ENCODE peak calls at places on chromosomes 5 and 9, in four cellular contexts. C is GM12878, B is HepG2, G is H1. E is an unnamed sample.

GRCh38 chr9:82923410-82924242 is 139.3 kb downstream of the RASEF start:
- DNase-seq in C (no peak), B (peak; percentile 23), G (no peak), E (no peak)

GRCh38 chr9:130399768-130400167 is 45.0 kb upstream of the ASS1 start:
- DNase-seq in C (no peak), B (no peak), G (no peak), E (no peak)

GRCh38 chr9:129995409-129996160 is 47.4 kb downstream of the FNBP1 start:
- DNase-seq in C (no peak), B (no peak), G (no peak), E (no peak)

GRCh38 chr9:32251539-32251938 is 132.9 kb upstream of the ACO1 start:
- DNase-seq in C (peak; percentile 13), B (peak; percentile 80), G (peak; percentile 33), E (peak; percentile 24)

GRCh38 chr9:107274953-107275422 is 8.1 kb upstream of the RAD23B start:
- DNase-seq in C (no peak), B (peak; percentile 57), G (no peak), E (peak; percentile 46)

GRCh38 chr9:76572205-76572550 is 113.2 kb downstream of the GCNT1 start:
- DNase-seq in C (no peak), B (no peak), G (no peak), E (no peak)

GRCh38 chr9:115208503-115208902 is 90.5 kb upstream of the TNC start:
- DNase-seq in C (no peak), B (no peak), G (no peak), E (no peak)

GRCh38 chr5:115640274-115640673 is 14.4 kb upstream of the TMED7 start:
- DNase-seq in C (no peak), B (no peak), G (no peak), E (no peak)

GRCh38 chr5:118486647-118487046 is 501.7 kb downstream of the DTWD2 start:
- DNase-seq in C (no peak), B (no peak), G (no peak), E (no peak)

GRCh38 chr9:107190031-107190935 is 92.8 kb upstream of the RAD23B start:
- DNase-seq in C (no peak), B (peak; percentile 29), G (no peak), E (no peak)

GRCh38 chr5:43401827-43402226 is 10.4 kb downstream of the CCL28 start:
- DNase-seq in C (no peak), B (peak; percentile 72), G (no peak), E (peak; percentile 19)

GRCh38 chr9:87178353-87178752 is 231.0 kb upstream of the GAS1 start:
- DNase-seq in C (no peak), B (no peak), G (no peak), E (no peak)

GRCh38 chr5:42064821-42065220 is 139.7 kb downstream of the FBXO4 start:
- DNase-seq in C (no peak), B (no peak), G (no peak), E (no peak)

GRCh38 chr5:147675168-147675567 is 107.4 kb downstream of the JAKMIP2 start:
- DNase-seq in C (no peak), B (peak; percentile 18), G (no peak), E (no peak)

GRCh38 chr5:133947431-133947841 is 21.0 kb downstream of the C5orf15 start:
- DNase-seq in C (no peak), B (no peak), G (no peak), E (no peak)

GRCh38 chr5:37520811-37521210 is 141.7 kb downstream of the WDR70 start:
- DNase-seq in C (no peak), B (peak; percentile 2), G (no peak), E (no peak)

GRCh38 chr9:35658894-35659220 is 765 bp downstream of the CCDC107 start:
- DNase-seq in C (no peak), B (peak; percentile 23), G (no peak), E (peak; percentile 24)

GRCh38 chr9:130557077-130557468 is 22.3 kb upstream of the FUBP3 start:
- DNase-seq in C (no peak), B (no peak), G (no peak), E (no peak)

GRCh38 chr9:16561121-16561520 is 309.3 kb downstream of the BNC2 start:
- DNase-seq in C (no peak), B (no peak), G (no peak), E (no peak)

GRCh38 chr9:14661421-14662059 is 31.7 kb downstream of the ZDHHC21 start:
- DNase-seq in C (no peak), B (peak; percentile 27), G (no peak), E (no peak)

GRCh38 chr5:155728857-155729683 is 597.9 kb upstream of the SGCD start:
- DNase-seq in C (no peak), B (no peak), G (no peak), E (no peak)

GRCh38 chr5:135034186-135034962 is at the start of gene PITX1:
- DNase-seq in C (no peak), B (peak; percentile 52), G (no peak), E (peak; percentile 33)

GRCh38 chr9:14529629-14530028 is 163.6 kb downstream of the ZDHHC21 start:
- DNase-seq in C (no peak), B (no peak), G (no peak), E (no peak)

GRCh38 chr5:54007822-54008777 is 302.3 kb downstream of the ARL15 start:
- DNase-seq in C (no peak), B (peak; percentile 89), G (no peak), E (no peak)

GRCh38 chr5:146588331-146588730 is 72.3 kb upstream of the GPR151 start:
- DNase-seq in C (no peak), B (no peak), G (no peak), E (no peak)

GRCh38 chr9:91785403-91785917 is 164.6 kb downstream of the ROR2 start:
- DNase-seq in C (no peak), B (no peak), G (no peak), E (no peak)

GRCh38 chr5:114716955-114717354 is 355.1 kb downstream of the KCNN2 start:
- DNase-seq in C (no peak), B (no peak), G (no peak), E (no peak)

DNA sequence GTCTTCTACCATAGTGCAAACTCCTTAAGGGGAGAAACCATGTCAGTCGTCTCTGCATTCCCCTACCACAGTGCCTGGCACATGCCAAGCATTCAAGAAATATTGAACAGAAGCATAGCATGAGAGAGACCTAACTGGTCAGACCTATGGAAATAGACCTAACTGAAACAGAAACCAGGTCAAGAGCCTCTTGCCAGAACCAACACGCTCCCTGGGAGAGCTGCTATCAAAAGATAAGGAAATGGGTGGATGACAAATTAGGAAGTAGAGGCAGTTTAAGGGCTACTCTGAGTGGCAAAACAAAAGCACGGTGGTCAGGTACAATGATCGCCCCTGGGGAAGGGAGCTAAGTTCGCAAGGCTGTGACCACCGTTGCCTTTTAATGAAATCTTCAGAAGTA is 66.0 kb upstream of the SMIM15 start:
- DNase-seq in C (no peak), B (no peak), G (no peak), E (no peak)
- H2AFZ ChIP-seq in C (no peak overlapping the region), B (no peak overlapping the region), G (no peak overlapping the region), E (no peak overlapping the region)

GRCh38 chr5:141105350-141105749 is 5.1 kb downstream of the PCDHB3 start:
- DNase-seq in C (no peak), B (no peak), G (no peak), E (no peak)

GRCh38 chr5:141101059-141101458 is 786 bp downstream of the PCDHB3 start:
- DNase-seq in C (no peak), B (no peak), G (no peak), E (no peak)

GRCh38 chr5:141094481-141095262 is at the start of gene PCDHB2:
- DNase-seq in C (no peak), B (peak; percentile 79), G (peak; percentile 75), E (no peak)

GRCh38 chr5:141095263-141095641 is 837 bp downstream of the PCDHB2 start:
- DNase-seq in C (no peak), B (no peak), G (no peak), E (no peak)

DNA sequence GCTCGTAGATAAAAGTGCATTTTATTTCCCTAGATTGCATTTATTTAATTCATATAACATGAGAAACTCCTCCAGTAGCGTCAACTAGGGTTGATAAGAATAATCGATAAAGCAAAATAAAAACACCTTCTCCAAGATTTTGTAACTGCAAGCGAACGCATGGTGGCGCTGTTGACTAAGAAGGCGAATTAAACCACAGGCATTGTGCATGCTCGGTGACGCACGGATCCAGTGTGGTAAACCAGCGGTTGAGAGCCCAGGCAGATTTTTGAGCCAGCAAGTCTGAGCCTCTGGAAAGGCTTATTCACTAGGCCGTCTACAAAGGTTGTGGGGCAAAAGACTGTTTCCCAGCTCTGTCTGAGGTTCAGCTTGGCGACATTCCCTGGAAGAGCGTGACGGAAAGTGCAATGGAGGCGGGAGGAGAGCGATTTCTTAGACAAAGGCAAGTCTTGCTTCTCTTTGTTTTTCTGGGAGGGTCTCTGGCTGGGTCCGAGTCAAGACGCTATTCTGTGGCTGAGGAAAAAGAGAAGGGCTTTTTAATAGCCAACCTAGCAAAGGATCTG is at the start of gene PCDHB3:
- DNase-seq in C (no peak), B (peak; percentile 21), G (peak; percentile 51), E (peak; percentile 16)
- TF ChIP-seq SIN3A in C (no peak), B (no peak), G (no peak), E (no peak)

DNA sequence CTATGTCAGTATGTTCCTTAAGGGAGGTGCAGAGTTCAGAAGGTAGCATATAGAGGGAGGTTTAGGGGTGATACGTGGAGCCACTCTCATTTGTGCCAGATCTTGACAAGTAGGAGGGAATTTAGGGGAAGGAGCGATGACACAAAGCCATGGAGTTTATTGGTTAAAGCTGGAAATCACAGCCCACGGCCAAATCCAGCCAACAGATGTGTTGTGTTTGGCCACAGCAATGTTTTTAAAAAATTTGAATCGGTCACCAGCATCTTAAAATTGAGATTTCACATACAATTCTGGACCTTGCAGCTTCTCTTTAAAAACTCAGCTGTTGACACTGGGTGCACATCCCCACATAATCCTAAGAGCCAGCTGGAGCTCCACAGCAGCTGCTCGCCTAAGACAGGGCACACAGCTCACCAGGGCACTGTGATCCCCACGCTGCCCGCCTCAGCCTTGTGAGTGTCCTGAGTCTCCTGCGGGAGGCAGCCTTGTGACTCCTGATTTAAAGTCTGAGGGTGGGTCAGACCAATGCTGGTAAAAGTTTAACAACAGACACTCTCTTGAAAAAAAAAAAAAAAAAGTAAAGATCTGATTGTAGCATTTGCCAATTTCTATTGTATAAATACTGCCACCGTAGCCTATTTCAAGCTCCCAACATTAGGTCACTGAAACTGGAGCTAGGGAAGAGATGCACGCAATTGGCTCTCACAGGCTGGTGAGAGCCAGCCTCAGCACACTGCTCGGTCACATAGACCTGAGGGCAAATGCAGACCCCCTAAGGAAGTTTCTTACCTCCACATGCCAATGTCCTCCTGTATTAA is 124.9 kb downstream of the HSD17B3 start:
- DNase-seq in C (no peak), B (no peak), G (no peak), E (no peak)
- H3K4me2 ChIP-seq in C (no peak overlapping the region), B (no peak overlapping the region), G (no peak overlapping the region), E (no peak overlapping the region)

GRCh38 chr9:132833451-132834130 is 44.5 kb downstream of the AK8 start:
- DNase-seq in C (no peak), B (no peak), G (no peak), E (no peak)
- H2AFZ ChIP-seq in C (no peak overlapping the region), B (no peak overlapping the region), G (no peak overlapping the region), E (no peak overlapping the region)

DNA sequence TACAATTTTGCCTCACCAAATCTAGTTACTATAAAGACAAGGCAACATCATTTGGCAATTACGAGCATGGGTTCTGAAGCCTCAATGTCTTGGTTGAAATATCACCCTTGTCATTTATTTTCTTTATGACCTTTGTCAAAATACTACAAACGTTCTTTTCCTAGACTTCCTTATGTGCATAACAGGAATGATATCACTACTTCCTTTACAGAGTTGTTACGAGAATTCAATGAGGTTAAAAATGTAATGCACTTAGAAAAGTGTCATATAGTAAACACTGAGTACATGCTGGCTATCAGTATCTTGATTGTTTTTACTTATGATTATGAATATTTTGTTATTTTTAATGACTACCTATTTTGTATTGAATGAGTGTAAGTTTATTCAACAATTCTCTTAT is 640.9 kb upstream of the CCNG1 start:
- DNase-seq in C (no peak), B (no peak), G (no peak), E (no peak)
- TF ChIP-seq SIN3A in C (no peak), B (no peak), G (no peak), E (no peak)